ENCODE peak calls at places on chromosomes 2 and 18, in four cellular contexts. I is K562, O is HCT116, Z is HepG2. V is an unnamed sample.

GRCh38 chr2:157254041-157254440 is 3.5 kb upstream of the GALNT5 start:
- DNase-seq in I (no peak), O (no peak), Z (no peak), V (no peak)

GRCh38 chr2:27105981-27106380 is 12.9 kb downstream of the CGREF1 start:
- DNase-seq in I (no peak), O (no peak), Z (no peak), V (no peak)

GRCh38 chr2:237150831-237151230 is 65.1 kb downstream of the COPS8 start:
- DNase-seq in I (no peak), O (no peak), Z (no peak), V (no peak)

GRCh38 chr2:61361068-61361467 is 109.8 kb downstream of the USP34 start:
- DNase-seq in I (no peak), O (no peak), Z (no peak), V (no peak)

GRCh38 chr2:88831792-88832248 is 140.3 kb downstream of the RPIA start:
- DNase-seq in I (peak; percentile 75), O (peak; percentile 42), Z (peak; percentile 47), V (peak; percentile 91)

GRCh38 chr2:189236066-189236465 is 56.5 kb upstream of the COL5A2 start:
- DNase-seq in I (no peak), O (no peak), Z (no peak), V (no peak)

GRCh38 chr18:62885804-62886203 is 170.5 kb downstream of the PHLPP1 start:
- DNase-seq in I (no peak), O (no peak), Z (no peak), V (no peak)

GRCh38 chr2:112686348-112687217 is 34.2 kb upstream of the NT5DC4 start:
- DNase-seq in I (peak; percentile 96), O (no peak), Z (no peak), V (no peak)

GRCh38 chr2:2750867-2751714 is 420.0 kb upstream of the MYT1L start:
- DNase-seq in I (no peak), O (no peak), Z (no peak), V (no peak)

GRCh38 chr2:136718273-136718672 is 47.1 kb upstream of the THSD7B start:
- DNase-seq in I (no peak), O (no peak), Z (no peak), V (no peak)

GRCh38 chr2:45930396-45930792 is 278.9 kb downstream of the PRKCE start:
- DNase-seq in I (no peak), O (no peak), Z (no peak), V (no peak)

GRCh38 chr2:180203972-180204371 is 196.9 kb upstream of the CWC22 start:
- DNase-seq in I (no peak), O (no peak), Z (no peak), V (no peak)

GRCh38 chr2:24432121-24432520 is 58.9 kb upstream of the NCOA1 start:
- DNase-seq in I (no peak), O (no peak), Z (no peak), V (peak; percentile 11)

GRCh38 chr18:46224181-46224775 is 120.1 kb downstream of the HAUS1 start:
- DNase-seq in I (no peak), O (no peak), Z (no peak), V (no peak)

GRCh38 chr2:61905372-61906186 is at the start of gene COMMD1:
- DNase-seq in I (peak; percentile 84), O (no peak), Z (peak; percentile 67), V (peak; percentile 86)

GRCh38 chr2:218264773-218265601 is 4.2 kb downstream of the GPBAR1 start:
- DNase-seq in I (no peak), O (no peak), Z (peak; percentile 75), V (no peak)

GRCh38 chr2:126860395-126860794 is 38.3 kb upstream of the TEX51 start:
- DNase-seq in I (no peak), O (no peak), Z (no peak), V (no peak)

GRCh38 chr2:126866451-126866850 is 32.2 kb upstream of the TEX51 start:
- DNase-seq in I (no peak), O (no peak), Z (no peak), V (no peak)

GRCh38 chr2:126863336-126864015 is 35.2 kb upstream of the TEX51 start:
- DNase-seq in I (no peak), O (no peak), Z (no peak), V (no peak)

GRCh38 chr2:126862730-126863129 is 36.0 kb upstream of the TEX51 start:
- DNase-seq in I (no peak), O (no peak), Z (no peak), V (no peak)

GRCh38 chr2:126864861-126865260 is 33.8 kb upstream of the TEX51 start:
- DNase-seq in I (peak; percentile 13), O (peak; percentile 3), Z (no peak), V (peak; percentile 76)
- TF ChIP-seq FOSL1 in I (no peak), O (no peak), Z (no peak), V (no peak)

GRCh38 chr2:224366269-224366668 is 35.6 kb downstream of the FAM124B start:
- DNase-seq in I (no peak), O (no peak), Z (no peak), V (no peak)

GRCh38 chr2:224372624-224373023 is 29.3 kb downstream of the FAM124B start:
- DNase-seq in I (no peak), O (no peak), Z (no peak), V (peak; percentile 30)

GRCh38 chr2:224363281-224363680 is 38.6 kb downstream of the FAM124B start:
- DNase-seq in I (no peak), O (no peak), Z (no peak), V (no peak)

GRCh38 chr2:224369028-224369632 is 32.8 kb downstream of the FAM124B start:
- DNase-seq in I (peak; percentile 59), O (peak; percentile 37), Z (peak; percentile 45), V (no peak)
- H3K4me2 ChIP-seq in I (no peak overlapping the region), O (peak overlapping the region; percentile 14), Z (no peak overlapping the region), V (no peak overlapping the region)

DNA sequence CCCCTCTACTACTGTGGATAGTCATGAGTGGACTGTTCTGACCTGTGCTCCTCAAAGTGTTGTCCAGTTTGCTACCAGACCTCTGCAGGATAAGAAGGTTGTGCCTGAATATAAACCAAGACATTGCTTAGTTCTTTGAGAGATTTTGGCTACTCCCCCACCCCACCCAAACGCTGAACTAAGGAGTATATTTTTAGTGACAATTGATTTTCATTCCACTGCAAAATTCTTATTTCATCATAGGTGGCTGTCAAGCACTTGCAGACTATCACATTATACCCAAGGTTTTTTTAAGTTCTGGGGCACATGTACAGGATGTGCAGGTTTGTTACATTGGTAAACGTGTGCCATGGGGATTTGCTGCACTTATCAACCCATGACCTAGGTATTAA is 13.4 kb downstream of the DUSP19 start:
- DNase-seq in I (no peak), O (no peak), Z (no peak), V (no peak)
- TF ChIP-seq FOSL1 in I (no peak), O (no peak), Z (no peak), V (no peak)

GRCh38 chr2:11995381-11995947 is 249.0 kb downstream of the LPIN1 start:
- DNase-seq in I (no peak), O (no peak), Z (no peak), V (no peak)

GRCh38 chr2:11998626-11999378 is 252.4 kb downstream of the LPIN1 start:
- DNase-seq in I (no peak), O (no peak), Z (no peak), V (no peak)

GRCh38 chr2:11996618-11997017 is 250.2 kb downstream of the LPIN1 start:
- DNase-seq in I (no peak), O (no peak), Z (no peak), V (no peak)

GRCh38 chr2:11997142-11997541 is 250.7 kb downstream of the LPIN1 start:
- DNase-seq in I (no peak), O (no peak), Z (no peak), V (no peak)

GRCh38 chr2:11998218-11998617 is 251.8 kb downstream of the LPIN1 start:
- DNase-seq in I (no peak), O (no peak), Z (no peak), V (no peak)
- H3K4me2 ChIP-seq in I (no peak overlapping the region), O (no peak overlapping the region), Z (no peak overlapping the region), V (no peak overlapping the region)

GRCh38 chr2:72745679-72746368 is 80.0 kb downstream of the EXOC6B start:
- DNase-seq in I (peak; percentile 76), O (peak; percentile 48), Z (peak; percentile 81), V (no peak)
- TF ChIP-seq FOSL1 in I (no peak), O (no peak), Z (no peak), V (no peak)